ENCODE peak calls at places on chromosome 1, in nine cellular contexts. I is uterus; S is left ventricle myocardium inferior; L is CD4-positive, alpha-beta memory T cell; Z is endodermal cell; O is stimulated activated CD8-positive, alpha-beta memory T cell treated with anti-CD3 and anti-CD28 coated beads, Interleukin-7, amount 100 ng/mL, for 1 hour; R is Caki2; X is MCF 10A; D is effector memory CD8-positive, alpha-beta T cell. N is an unnamed sample.

GRCh38 chr1:150473659-150474058 is 13.6 kb upstream of the TARS2 start:
- DNase-seq in I (peak; percentile 47), S (no peak), L (no peak), Z (no peak), O (no peak), R (no peak), X (no peak), D (no peak), N (no peak)

GRCh38 chr1:212368073-212368484 is 46.6 kb downstream of the PACC1 start:
- DNase-seq in I (no peak), S (no peak), L (peak; percentile 53), Z (peak; percentile 86), O (peak; percentile 13), R (peak; percentile 47), X (peak; percentile 93), D (peak; percentile 63), N (no peak)

GRCh38 chr1:206469411-206469932 is 804 bp upstream of the IKBKE start:
- DNase-seq in I (no peak), S (no peak), L (peak; percentile 27), Z (no peak), O (no peak), R (no peak), X (peak; percentile 57), D (no peak), N (no peak)

GRCh38 chr1:223717695-223718363 is 5.5 kb downstream of the CAPN2 start:
- DNase-seq in I (no peak), S (no peak), L (no peak), Z (peak; percentile 74), O (no peak), R (no peak), X (no peak), D (no peak), N (no peak)

GRCh38 chr1:14320518-14320917 is 278.0 kb upstream of the KAZN start:
- DNase-seq in I (no peak), S (no peak), L (no peak), Z (no peak), O (no peak), R (no peak), X (peak; percentile 90), D (no peak), N (no peak)

GRCh38 chr1:90850181-90850924 is 133.3 kb upstream of the BARHL2 start:
- DNase-seq in I (peak; percentile 21), S (no peak), L (no peak), Z (peak; percentile 75), O (no peak), R (peak; percentile 17), X (no peak), D (no peak), N (no peak)

GRCh38 chr1:150282558-150282958 is 204 bp downstream of the CIART start:
- DNase-seq in I (no peak), S (no peak), L (no peak), Z (no peak), O (no peak), R (no peak), X (no peak), D (no peak), N (no peak)

GRCh38 chr1:180144659-180145357 is 9.9 kb upstream of the QSOX1 start:
- DNase-seq in I (no peak), S (no peak), L (no peak), Z (no peak), O (no peak), R (no peak), X (no peak), D (no peak), N (no peak)

GRCh38 chr1:232283864-232284263 is 346.1 kb downstream of the SIPA1L2 start:
- DNase-seq in I (no peak), S (no peak), L (no peak), Z (no peak), O (no peak), R (no peak), X (no peak), D (no peak), N (no peak)

N was measured in cortex of kidney.